ENCODE peak calls at places on chromosome 13, in four cellular contexts. R is upper lobe of right lung, V is thoracic aorta, K is H9. F is an unnamed sample. For H3K4me1 and H3K9me3, the result is how much of the 10 kb centered on the place peaks cover.

GRCh38 chr13:26784704-26785639 is 24.4 kb upstream of the GPR12 start:
- DNase-seq in R (no peak), V (no peak), K (peak), F (no peak)

GRCh38 chr13:113448545-113448884 is 4.8 kb downstream of the ADPRHL1 start:
- DNase-seq in R (peak), V (no peak), K (peak), F (no peak)

GRCh38 chr13:22240716-22241115 is 569.8 kb downstream of the FGF9 start:
- DNase-seq in R (no peak), V (no peak), K (no peak), F (no peak)

GRCh38 chr13:32427852-32428580 is at the start of gene N4BP2L1:
- DNase-seq in R (peak), V (peak), K (peak), F (peak)

GRCh38 chr13:76848596-76848995 is 37.6 kb downstream of the KCTD12 start:
- DNase-seq in R (peak), V (no peak), K (no peak), F (peak)

GRCh38 chr13:43273362-43273761 is 250.0 kb downstream of the DNAJC15 start:
- DNase-seq in R (no peak), V (no peak), K (no peak), F (no peak)

GRCh38 chr13:108086678-108087077 is 128.7 kb downstream of the LIG4 start:
- DNase-seq in R (no peak), V (no peak), K (peak), F (no peak)

GRCh38 chr13:99046851-99047250 is 69.0 kb upstream of the DOCK9 start:
- DNase-seq in R (no peak), V (no peak), K (no peak), F (no peak)

DNA sequence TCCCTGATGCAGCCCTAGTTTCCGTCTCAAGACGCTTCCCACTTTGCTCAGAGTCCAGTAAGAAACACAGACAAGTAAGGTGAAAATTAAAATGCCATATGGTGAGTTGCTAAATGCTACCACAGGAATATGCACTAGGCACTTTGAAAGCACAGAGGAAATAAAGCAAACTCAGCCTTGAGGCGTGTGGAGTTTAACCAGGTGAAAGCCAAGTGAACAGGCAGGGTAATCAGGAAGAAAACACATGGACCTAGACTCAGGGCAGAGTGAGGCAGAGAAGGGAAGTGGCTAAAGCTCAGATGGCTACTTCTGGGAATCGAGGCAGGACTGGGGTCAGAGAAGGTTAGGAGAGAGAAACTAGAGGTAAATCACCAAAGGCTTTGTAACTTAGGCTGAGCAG is 5.4 kb upstream of the UBL3 start:
- DNase-seq in R (no peak), V (no peak), K (no peak), F (no peak)
- H3K27ac ChIP-seq in R (no peak), V (no peak), K (no peak), F (no peak)

GRCh38 chr13:21014139-21014665 is 47.2 kb downstream of the LATS2 start:
- DNase-seq in R (peak), V (no peak), K (no peak), F (no peak)
- H3K4me1 ChIP-seq in R (half or more), V (half or more), K (under half), F (under half)

GRCh38 chr13:111854403-111854802 is 212.5 kb upstream of the SOX1 start:
- DNase-seq in R (no peak), V (no peak), K (no peak), F (no peak)
- H3K9me3 ChIP-seq in R (under half), V (under half), K (under half), F (under half)

GRCh38 chr13:30148791-30149190 is 158.6 kb downstream of the KATNAL1 start:
- DNase-seq in R (no peak), V (no peak), K (no peak), F (no peak)

GRCh38 chr13:30143671-30144400 is 163.5 kb downstream of the KATNAL1 start:
- DNase-seq in R (no peak), V (no peak), K (no peak), F (no peak)

GRCh38 chr13:30147380-30147779 is 160.0 kb downstream of the KATNAL1 start:
- DNase-seq in R (no peak), V (no peak), K (no peak), F (no peak)

GRCh38 chr13:30148171-30148754 is 159.1 kb downstream of the KATNAL1 start:
- DNase-seq in R (no peak), V (no peak), K (no peak), F (peak)

GRCh38 chr13:30145709-30146367 is 161.5 kb downstream of the KATNAL1 start:
- DNase-seq in R (no peak), V (no peak), K (no peak), F (no peak)
- H3K27ac ChIP-seq in R (no peak), V (no peak), K (no peak), F (no peak)

DNA sequence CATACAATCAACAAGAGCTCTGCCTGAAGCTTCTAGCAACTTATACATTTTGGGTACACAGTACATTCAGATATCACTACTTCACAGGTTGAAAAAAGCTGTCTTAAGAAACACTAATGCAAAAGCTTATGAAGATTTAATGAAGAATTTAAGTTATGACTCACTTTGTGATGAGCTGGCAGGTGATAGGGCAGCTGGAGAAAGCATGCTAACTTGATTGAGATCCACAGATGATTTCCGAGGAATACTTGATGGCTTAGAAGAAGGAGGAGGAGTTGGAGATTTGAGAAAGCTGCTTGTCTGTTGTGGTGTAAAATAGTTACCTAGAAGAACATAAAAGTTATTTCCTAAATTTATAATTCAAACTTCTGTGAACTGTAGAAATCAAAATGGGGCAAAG is 23.3 kb downstream of the EXOSC8 start:
- DNase-seq in R (no peak), V (no peak), K (no peak), F (no peak)
- H3K4me1 ChIP-seq in R (under half), V (under half), K (under half), F (under half)

F was measured in right cardiac atrium.